ENCODE peak calls at places on chromosome 6, in five cellular contexts. B is activated CD8-positive, alpha-beta T cell treated with anti-CD3 and anti-CD28 coated beads for 36 hours; Y is CD4-positive, alpha-beta T cell; U is fibroblast of mammary gland; A is RWPE1. P is an unnamed sample.

GRCh38 chr6:53679446-53679933 is 13.9 kb upstream of the KLHL31 start:
- DNase-seq in B (no peak), U (peak), Y (no peak), A (peak), P (no peak)

GRCh38 chr6:131129657-131130545 is 5.4 kb upstream of the AKAP7 start:
- DNase-seq in B (no peak), A (peak), Y (no peak), U (peak), P (no peak)

GRCh38 chr6:144384427-144384826 is 99.3 kb downstream of the UTRN start:
- DNase-seq in B (no peak), A (no peak), U (no peak), Y (no peak), P (no peak)

GRCh38 chr6:33959661-33960344 is 156.0 kb upstream of the MLN start:
- DNase-seq in B (no peak), A (peak), Y (no peak), U (no peak), P (no peak)

GRCh38 chr6:6826961-6827360 is 238.4 kb downstream of the LY86 start:
- DNase-seq in U (no peak), Y (no peak), B (no peak), A (no peak), P (no peak)

GRCh38 chr6:37021356-37022129 is 16.1 kb downstream of the FGD2 start:
- DNase-seq in B (peak), A (no peak), Y (peak), U (peak), P (no peak)

GRCh38 chr6:79671605-79672266 is 40.6 kb downstream of the SH3BGRL2 start:
- DNase-seq in B (peak), A (peak), U (peak), Y (peak), P (no peak)

GRCh38 chr6:18585032-18585573 is 198.0 kb downstream of the RNF144B start:
- DNase-seq in A (peak), Y (no peak), U (peak), B (no peak), P (no peak)

GRCh38 chr6:169968541-169969270 is 217.3 kb downstream of the ERMARD start:
- DNase-seq in Y (no peak), A (no peak), B (no peak), U (no peak), P (no peak)

GRCh38 chr6:92710048-92710447 is 709.3 kb downstream of the EPHA7 start:
- DNase-seq in Y (no peak), B (no peak), U (no peak), A (no peak), P (no peak)

GRCh38 chr6:3797231-3798200 is 46.0 kb upstream of the PXDC1 start:
- DNase-seq in A (peak), U (peak), Y (no peak), B (no peak), P (no peak)

GRCh38 chr6:160378886-160379285 is 30.7 kb downstream of the SLC22A3 start:
- DNase-seq in B (no peak), A (no peak), Y (no peak), U (peak), P (no peak)

GRCh38 chr6:80363501-80363900 is 257.0 kb downstream of the BCKDHB start:
- DNase-seq in B (no peak), Y (no peak), A (no peak), U (peak), P (no peak)

GRCh38 chr6:91633374-91634184 is 1046.7 kb upstream of the MAP3K7 start:
- DNase-seq in B (no peak), Y (no peak), A (no peak), U (no peak), P (no peak)

GRCh38 chr6:71886184-71887005 is at the start of gene RIMS1:
- DNase-seq in A (no peak), U (no peak), Y (no peak), B (peak), P (peak)

GRCh38 chr6:138403324-138403800 is 661 bp upstream of the HEBP2 start:
- DNase-seq in Y (peak), A (peak), B (peak), U (no peak), P (peak)

GRCh38 chr6:3205913-3206312 is 21.5 kb downstream of the TUBB2B start:
- DNase-seq in A (peak), B (peak), U (peak), Y (no peak), P (no peak)

GRCh38 chr6:34696739-34697543 is at the start of gene ILRUN:
- DNase-seq in A (peak), Y (peak), U (peak), B (peak), P (peak)

GRCh38 chr6:903746-904145 is 210.8 kb upstream of the EXOC2 start:
- DNase-seq in Y (no peak), U (peak), A (peak), B (no peak), P (no peak)

GRCh38 chr6:39206250-39206721 is 23.0 kb downstream of the KCNK5 start:
- DNase-seq in Y (no peak), U (no peak), A (no peak), B (no peak), P (no peak)

GRCh38 chr6:73519943-73520687 is 717 bp downstream of the EEF1A1 start:
- DNase-seq in B (peak), Y (peak), A (no peak), U (peak), P (peak)

GRCh38 chr6:142705054-142705453 is 239.9 kb downstream of the HIVEP2 start:
- DNase-seq in B (no peak), U (no peak), Y (no peak), A (no peak), P (no peak)

GRCh38 chr6:160043784-160044183 is 74.9 kb downstream of the IGF2R start:
- DNase-seq in A (no peak), Y (no peak), U (no peak), B (no peak), P (no peak)

GRCh38 chr6:139846538-139847321 is 472.3 kb upstream of the CITED2 start:
- DNase-seq in Y (no peak), B (no peak), A (no peak), U (no peak), P (no peak)

GRCh38 chr6:18371576-18371975 is 15.6 kb upstream of the RNF144B start:
- DNase-seq in Y (no peak), U (no peak), A (no peak), B (no peak), P (no peak)

GRCh38 chr6:134658596-134658995 is 291.3 kb downstream of the ALDH8A1 start:
- DNase-seq in B (no peak), U (no peak), A (no peak), Y (no peak), P (no peak)

GRCh38 chr6:6538301-6538700 is 50.2 kb upstream of the LY86 start:
- DNase-seq in A (no peak), Y (no peak), B (no peak), U (no peak), P (no peak)

GRCh38 chr6:106145741-106146227 is 59.6 kb downstream of the PRDM1 start:
- DNase-seq in A (no peak), U (peak), B (peak), Y (no peak), P (no peak)

GRCh38 chr6:55652429-55652828 is 73.4 kb upstream of the HMGCLL1 start:
- DNase-seq in U (no peak), Y (no peak), B (no peak), A (no peak), P (no peak)
- TF ChIP-seq CTCF in U (no peak), Y (no peak), B (no peak), A (no peak), P (no peak)

DNA sequence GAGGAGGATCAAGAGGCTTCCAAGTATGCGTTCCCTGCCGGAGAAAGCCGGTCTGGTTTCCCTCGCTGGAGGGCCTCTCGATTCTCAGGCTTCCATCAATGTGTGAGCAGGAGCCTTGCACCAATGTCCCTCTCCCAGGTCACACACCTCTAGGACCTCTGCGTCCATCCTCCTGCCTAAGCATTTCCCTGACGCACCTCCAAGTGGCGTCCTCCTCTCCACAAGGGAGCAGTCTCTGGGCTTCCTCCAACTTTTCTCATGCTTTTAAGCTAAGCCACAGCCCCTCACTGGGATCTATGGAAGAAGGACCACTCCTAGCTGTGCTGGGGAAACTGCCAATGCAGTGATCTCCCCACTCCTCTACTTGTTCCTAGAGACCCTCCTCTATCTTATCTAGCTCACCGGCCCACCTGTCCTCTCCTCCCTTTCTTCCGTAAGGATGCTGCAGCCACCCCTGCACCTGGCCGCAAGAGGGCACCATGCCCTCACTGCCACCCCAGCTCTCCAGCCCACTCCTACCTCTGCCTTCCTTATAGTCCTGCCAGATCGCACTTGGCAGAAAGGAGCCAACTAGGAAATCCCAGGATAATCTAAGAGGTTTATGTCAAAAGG is 258.7 kb downstream of the LRFN2 start:
- DNase-seq in U (no peak), Y (peak), A (peak), B (peak), P (peak)
- TF ChIP-seq CTCF in U (peak), Y (peak), A (peak), B (peak), P (peak)

GRCh38 chr6:43213431-43213830 is 15.8 kb downstream of the DNPH1 start:
- DNase-seq in Y (no peak), A (no peak), B (no peak), U (no peak), P (no peak)

GRCh38 chr6:43207286-43207685 is 22.0 kb downstream of the DNPH1 start:
- DNase-seq in Y (no peak), B (no peak), A (no peak), U (no peak), P (no peak)

GRCh38 chr6:43215066-43215465 is 14.2 kb downstream of the DNPH1 start:
- DNase-seq in A (no peak), Y (no peak), U (no peak), B (no peak), P (no peak)

GRCh38 chr6:43216200-43216599 is 13.1 kb downstream of the DNPH1 start:
- DNase-seq in B (no peak), U (no peak), Y (no peak), A (no peak), P (no peak)

DNA sequence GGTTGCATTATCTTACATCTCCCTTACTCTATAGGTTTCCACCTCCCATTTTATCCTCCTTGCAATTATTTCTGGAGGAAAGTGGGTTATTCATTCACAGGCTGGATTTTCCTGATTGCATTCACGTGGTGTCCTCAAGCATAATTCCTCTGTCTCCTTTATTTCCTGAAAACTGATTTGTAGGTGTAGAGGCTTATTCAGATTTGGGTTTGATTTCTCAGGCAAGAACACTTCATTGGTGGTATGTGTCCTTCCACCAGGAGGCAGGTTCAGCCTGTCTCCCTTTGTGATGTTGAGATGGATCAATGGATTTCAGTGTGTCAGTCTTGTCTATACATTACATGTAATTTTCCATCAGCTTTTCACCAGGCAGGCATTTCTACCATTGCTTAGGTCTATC is 17.3 kb downstream of the DNPH1 start:
- DNase-seq in U (no peak), B (no peak), A (no peak), Y (no peak), P (no peak)
- TF ChIP-seq CTCF in U (no peak), B (no peak), A (no peak), Y (no peak), P (peak)

GRCh38 chr6:157434349-157435016 is 53.5 kb downstream of the ZDHHC14 start:
- DNase-seq in U (no peak), A (no peak), Y (no peak), B (no peak), P (no peak)
- TF ChIP-seq CTCF in U (no peak), A (no peak), Y (no peak), B (no peak), P (no peak)

GRCh38 chr6:47112311-47112710 is 70.2 kb upstream of the ADGRF1 start:
- DNase-seq in A (no peak), U (no peak), Y (no peak), B (no peak), P (no peak)
- TF ChIP-seq CTCF in A (no peak), U (no peak), Y (no peak), B (no peak), P (no peak)

DNA sequence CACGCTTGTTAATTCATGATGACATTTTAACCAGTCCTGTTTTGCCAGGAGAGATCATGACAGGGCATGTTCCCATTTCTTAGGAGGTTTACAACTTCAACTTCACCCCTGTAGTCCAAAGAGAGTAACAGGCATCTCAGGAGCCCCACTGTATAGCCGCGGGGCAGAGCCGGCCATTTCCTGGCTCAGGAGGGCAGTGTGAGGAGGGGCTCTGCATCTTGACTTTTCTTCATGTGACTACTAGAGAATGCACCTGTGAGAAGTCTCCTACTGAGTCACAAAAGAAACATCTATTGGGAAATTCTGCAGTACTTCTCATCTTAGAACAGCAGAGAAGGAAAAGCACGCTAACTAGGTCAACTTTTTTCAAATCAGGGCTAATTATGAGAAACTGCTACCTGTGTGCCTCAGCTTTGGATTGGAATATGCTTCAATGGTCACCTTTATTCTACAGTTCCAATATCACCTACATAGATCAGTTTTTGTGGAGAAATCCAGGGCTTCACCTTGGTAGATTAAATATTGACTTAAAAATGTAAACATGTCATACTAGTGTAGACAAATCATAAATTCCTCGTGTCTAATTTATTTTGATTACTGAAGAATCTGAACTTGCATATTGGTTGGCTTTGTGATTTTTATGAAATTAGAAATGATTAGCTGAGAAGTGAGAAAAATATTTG is 28.6 kb upstream of the SIM1 start:
- DNase-seq in Y (no peak), B (no peak), A (peak), U (no peak), P (no peak)
- TF ChIP-seq CTCF in Y (no peak), B (no peak), A (no peak), U (no peak), P (no peak)

GRCh38 chr6:16966821-16967817 is 134.7 kb upstream of the STMND1 start:
- DNase-seq in A (no peak), B (no peak), Y (no peak), U (peak), P (no peak)

GRCh38 chr6:16961577-16961976 is 140.3 kb upstream of the STMND1 start:
- DNase-seq in A (no peak), Y (no peak), U (no peak), B (no peak), P (no peak)

GRCh38 chr6:16965679-16966078 is 136.2 kb upstream of the STMND1 start:
- DNase-seq in Y (no peak), B (no peak), A (peak), U (no peak), P (no peak)

GRCh38 chr6:16959789-16960188 is 142.1 kb upstream of the STMND1 start:
- DNase-seq in U (no peak), B (no peak), A (no peak), Y (no peak), P (no peak)

GRCh38 chr6:16964553-16965499 is 137.0 kb upstream of the STMND1 start:
- DNase-seq in B (peak), U (peak), Y (peak), A (peak), P (peak)
- TF ChIP-seq CTCF in B (peak), U (peak), Y (peak), A (peak), P (peak)

GRCh38 chr6:166774292-166774691 is 147.2 kb upstream of the RPS6KA2 start:
- DNase-seq in U (no peak), B (no peak), A (no peak), Y (no peak), P (no peak)

GRCh38 chr6:166774770-166775169 is 147.7 kb upstream of the RPS6KA2 start:
- DNase-seq in A (no peak), Y (no peak), U (no peak), B (no peak), P (no peak)

GRCh38 chr6:166770216-166771116 is 143.4 kb upstream of the RPS6KA2 start:
- DNase-seq in U (peak), A (no peak), B (no peak), Y (no peak), P (no peak)

GRCh38 chr6:166771701-166772100 is 144.7 kb upstream of the RPS6KA2 start:
- DNase-seq in A (no peak), Y (no peak), B (no peak), U (no peak), P (no peak)

DNA sequence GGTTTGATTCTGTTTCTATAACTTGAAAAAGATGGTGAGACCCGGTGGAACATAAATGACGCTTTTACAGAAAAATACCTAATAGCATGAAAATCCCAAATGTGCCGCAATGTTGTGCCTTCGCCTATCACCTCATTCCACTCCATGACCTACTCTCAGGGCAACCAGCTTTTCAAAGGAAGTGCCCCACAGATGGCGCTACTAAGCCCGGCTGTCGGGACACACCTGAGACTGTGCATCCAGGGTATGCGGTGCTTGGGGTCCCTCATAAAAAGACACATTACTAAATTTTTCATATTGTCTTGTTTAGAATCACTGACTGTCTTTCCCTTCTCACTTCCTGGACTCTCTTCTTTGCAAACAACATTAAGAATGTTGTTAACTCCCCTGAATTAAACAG is 145.5 kb upstream of the RPS6KA2 start:
- DNase-seq in Y (no peak), A (peak), B (peak), U (no peak), P (no peak)
- TF ChIP-seq CTCF in Y (no peak), A (peak), B (no peak), U (peak), P (peak)

P was measured in progenitor cell of endocrine pancreas.